ENCODE peak calls at places on chromosomes 2 and 18, in seven cellular contexts. One of them, this sample, is unnamed.
A peak's percentile ranks its signal among the peaks of the same experiment; 100 is the strongest.

GRCh38 chr2:136023416-136023815 is 38.0 kb upstream of the DARS1 start:
- DNase-seq in GM19239: no peak
- DNase-seq in hepatocyte: no peak
- DNase-seq in IMR-90: no peak
- DNase-seq in LoVo: no peak
- DNase-seq in activated CD4-positive, alpha-beta T cell treated with anti-CD3 and anti-CD28 coated beads for 1 hour: no peak
- DNase-seq in GM04503: no peak
- DNase-seq in this sample: no peak

GRCh38 chr2:58796239-58796638 is 555.1 kb upstream of the FANCL start:
- DNase-seq in GM19239: no peak
- DNase-seq in hepatocyte: no peak
- DNase-seq in IMR-90: no peak
- DNase-seq in LoVo: no peak
- DNase-seq in activated CD4-positive, alpha-beta T cell treated with anti-CD3 and anti-CD28 coated beads for 1 hour: no peak
- DNase-seq in GM04503: no peak
- DNase-seq in this sample: no peak

GRCh38 chr2:145957929-145958328 is 1438.0 kb upstream of the ZEB2 start:
- DNase-seq in GM19239: no peak
- DNase-seq in hepatocyte: no peak
- DNase-seq in IMR-90: no peak
- DNase-seq in LoVo: peak; percentile 37
- DNase-seq in activated CD4-positive, alpha-beta T cell treated with anti-CD3 and anti-CD28 coated beads for 1 hour: no peak
- DNase-seq in GM04503: no peak
- DNase-seq in this sample: peak; percentile 3

GRCh38 chr2:72457801-72458516 is 310.3 kb upstream of the CYP26B1 start:
- DNase-seq in GM19239: no peak
- DNase-seq in hepatocyte: no peak
- DNase-seq in IMR-90: peak; percentile 54
- DNase-seq in LoVo: no peak
- DNase-seq in activated CD4-positive, alpha-beta T cell treated with anti-CD3 and anti-CD28 coated beads for 1 hour: no peak
- DNase-seq in GM04503: peak; percentile 61
- DNase-seq in this sample: peak; percentile 40

GRCh38 chr2:227460079-227460485 is 11.9 kb upstream of the AGFG1 start:
- DNase-seq in GM19239: no peak
- DNase-seq in hepatocyte: no peak
- DNase-seq in IMR-90: peak; percentile 65
- DNase-seq in LoVo: peak; percentile 25
- DNase-seq in activated CD4-positive, alpha-beta T cell treated with anti-CD3 and anti-CD28 coated beads for 1 hour: peak; percentile 38
- DNase-seq in GM04503: peak; percentile 49
- DNase-seq in this sample: peak; percentile 84

GRCh38 chr18:13381907-13382682 is 163.5 kb downstream of the LDLRAD4 start:
- DNase-seq in GM19239: peak; percentile 79
- DNase-seq in hepatocyte: no peak
- DNase-seq in IMR-90: peak; percentile 21
- DNase-seq in LoVo: no peak
- DNase-seq in activated CD4-positive, alpha-beta T cell treated with anti-CD3 and anti-CD28 coated beads for 1 hour: no peak
- DNase-seq in GM04503: peak; percentile 51
- DNase-seq in this sample: peak; percentile 76

GRCh38 chr2:26770986-26771586 is 7.0 kb downstream of the SLC35F6 start:
- DNase-seq in GM19239: no peak
- DNase-seq in hepatocyte: peak; percentile 56
- DNase-seq in IMR-90: peak; percentile 90
- DNase-seq in LoVo: peak; percentile 42
- DNase-seq in activated CD4-positive, alpha-beta T cell treated with anti-CD3 and anti-CD28 coated beads for 1 hour: no peak
- DNase-seq in GM04503: peak; percentile 54
- DNase-seq in this sample: peak; percentile 90

GRCh38 chr2:207264310-207264709 is 98.6 kb upstream of the KLF7 start:
- DNase-seq in GM19239: no peak
- DNase-seq in hepatocyte: no peak
- DNase-seq in IMR-90: no peak
- DNase-seq in LoVo: no peak
- DNase-seq in activated CD4-positive, alpha-beta T cell treated with anti-CD3 and anti-CD28 coated beads for 1 hour: no peak
- DNase-seq in GM04503: no peak
- DNase-seq in this sample: no peak

GRCh38 chr2:203811491-203812221 is 55.9 kb upstream of the CTLA4 start:
- DNase-seq in GM19239: no peak
- DNase-seq in hepatocyte: peak; percentile 61
- DNase-seq in IMR-90: peak; percentile 92
- DNase-seq in LoVo: peak; percentile 94
- DNase-seq in activated CD4-positive, alpha-beta T cell treated with anti-CD3 and anti-CD28 coated beads for 1 hour: peak; percentile 48
- DNase-seq in GM04503: peak; percentile 86
- DNase-seq in this sample: peak; percentile 87

GRCh38 chr2:27123302-27124150 is at the start of gene ABHD1:
- DNase-seq in GM19239: no peak
- DNase-seq in hepatocyte: peak; percentile 59
- DNase-seq in IMR-90: no peak
- DNase-seq in LoVo: peak; percentile 63
- DNase-seq in activated CD4-positive, alpha-beta T cell treated with anti-CD3 and anti-CD28 coated beads for 1 hour: peak; percentile 39
- DNase-seq in GM04503: no peak
- DNase-seq in this sample: no peak

GRCh38 chr2:7860693-7861092 is 821.2 kb upstream of the ID2 start:
- DNase-seq in GM19239: no peak
- DNase-seq in hepatocyte: no peak
- DNase-seq in IMR-90: peak; percentile 41
- DNase-seq in LoVo: no peak
- DNase-seq in activated CD4-positive, alpha-beta T cell treated with anti-CD3 and anti-CD28 coated beads for 1 hour: no peak
- DNase-seq in GM04503: no peak
- DNase-seq in this sample: no peak

GRCh38 chr18:75160315-75160714 is 48.6 kb downstream of the PTGR3 start:
- DNase-seq in GM19239: no peak
- DNase-seq in hepatocyte: no peak
- DNase-seq in IMR-90: no peak
- DNase-seq in LoVo: no peak
- DNase-seq in activated CD4-positive, alpha-beta T cell treated with anti-CD3 and anti-CD28 coated beads for 1 hour: no peak
- DNase-seq in GM04503: no peak
- DNase-seq in this sample: no peak

GRCh38 chr2:189874571-189875320 is 90.5 kb downstream of the PMS1 start:
- DNase-seq in GM19239: no peak
- DNase-seq in hepatocyte: no peak
- DNase-seq in IMR-90: no peak
- DNase-seq in LoVo: no peak
- DNase-seq in activated CD4-positive, alpha-beta T cell treated with anti-CD3 and anti-CD28 coated beads for 1 hour: no peak
- DNase-seq in GM04503: no peak
- DNase-seq in this sample: no peak

GRCh38 chr2:23269747-23270146 is 115.2 kb upstream of the KLHL29 start:
- DNase-seq in GM19239: no peak
- DNase-seq in hepatocyte: no peak
- DNase-seq in IMR-90: no peak
- DNase-seq in LoVo: no peak
- DNase-seq in activated CD4-positive, alpha-beta T cell treated with anti-CD3 and anti-CD28 coated beads for 1 hour: no peak
- DNase-seq in GM04503: no peak
- DNase-seq in this sample: no peak

GRCh38 chr18:9568186-9568585 is 46.2 kb downstream of the PPP4R1 start:
- DNase-seq in GM19239: no peak
- DNase-seq in hepatocyte: no peak
- DNase-seq in IMR-90: no peak
- DNase-seq in LoVo: no peak
- DNase-seq in activated CD4-positive, alpha-beta T cell treated with anti-CD3 and anti-CD28 coated beads for 1 hour: no peak
- DNase-seq in GM04503: no peak
- DNase-seq in this sample: no peak

GRCh38 chr2:28528206-28528605 is 32.3 kb downstream of the PLB1 start:
- DNase-seq in GM19239: no peak
- DNase-seq in hepatocyte: no peak
- DNase-seq in IMR-90: no peak
- DNase-seq in LoVo: no peak
- DNase-seq in activated CD4-positive, alpha-beta T cell treated with anti-CD3 and anti-CD28 coated beads for 1 hour: no peak
- DNase-seq in GM04503: no peak
- DNase-seq in this sample: no peak

GRCh38 chr2:129711816-129712420 is 267.5 kb upstream of the RAB6C start:
- DNase-seq in GM19239: no peak
- DNase-seq in hepatocyte: no peak
- DNase-seq in IMR-90: no peak
- DNase-seq in LoVo: no peak
- DNase-seq in activated CD4-positive, alpha-beta T cell treated with anti-CD3 and anti-CD28 coated beads for 1 hour: no peak
- DNase-seq in GM04503: no peak
- DNase-seq in this sample: no peak

GRCh38 chr2:195608768-195609454 is 48.1 kb upstream of the SLC39A10 start:
- DNase-seq in GM19239: no peak
- DNase-seq in hepatocyte: no peak
- DNase-seq in IMR-90: no peak
- DNase-seq in LoVo: no peak
- DNase-seq in activated CD4-positive, alpha-beta T cell treated with anti-CD3 and anti-CD28 coated beads for 1 hour: no peak
- DNase-seq in GM04503: no peak
- DNase-seq in this sample: no peak

GRCh38 chr2:230202430-230203109 is 17.2 kb downstream of the SP110 start:
- DNase-seq in GM19239: no peak
- DNase-seq in hepatocyte: no peak
- DNase-seq in IMR-90: no peak
- DNase-seq in LoVo: no peak
- DNase-seq in activated CD4-positive, alpha-beta T cell treated with anti-CD3 and anti-CD28 coated beads for 1 hour: no peak
- DNase-seq in GM04503: no peak
- DNase-seq in this sample: no peak

GRCh38 chr2:25618676-25619075 is 54.7 kb downstream of the DTNB start:
- DNase-seq in GM19239: no peak
- DNase-seq in hepatocyte: peak; percentile 40
- DNase-seq in IMR-90: peak; percentile 78
- DNase-seq in LoVo: peak; percentile 80
- DNase-seq in activated CD4-positive, alpha-beta T cell treated with anti-CD3 and anti-CD28 coated beads for 1 hour: no peak
- DNase-seq in GM04503: peak; percentile 37
- DNase-seq in this sample: peak; percentile 65

GRCh38 chr2:233240897-233241296 is 10.6 kb upstream of the ATG16L1 start:
- DNase-seq in GM19239: peak; percentile 36
- DNase-seq in hepatocyte: no peak
- DNase-seq in IMR-90: no peak
- DNase-seq in LoVo: no peak
- DNase-seq in activated CD4-positive, alpha-beta T cell treated with anti-CD3 and anti-CD28 coated beads for 1 hour: no peak
- DNase-seq in GM04503: no peak
- DNase-seq in this sample: no peak

GRCh38 chr2:40371525-40372277 is 80.2 kb downstream of the SLC8A1 start:
- DNase-seq in GM19239: no peak
- DNase-seq in hepatocyte: peak; percentile 41
- DNase-seq in IMR-90: peak; percentile 90
- DNase-seq in LoVo: no peak
- DNase-seq in activated CD4-positive, alpha-beta T cell treated with anti-CD3 and anti-CD28 coated beads for 1 hour: no peak
- DNase-seq in GM04503: peak; percentile 69
- DNase-seq in this sample: peak; percentile 71

GRCh38 chr2:209817818-209818420 is 46.3 kb downstream of the UNC80 start:
- DNase-seq in GM19239: no peak
- DNase-seq in hepatocyte: no peak
- DNase-seq in IMR-90: no peak
- DNase-seq in LoVo: no peak
- DNase-seq in activated CD4-positive, alpha-beta T cell treated with anti-CD3 and anti-CD28 coated beads for 1 hour: no peak
- DNase-seq in GM04503: no peak
- DNase-seq in this sample: no peak

GRCh38 chr2:55119711-55120487 is 69.6 kb upstream of the RTN4 start:
- DNase-seq in GM19239: no peak
- DNase-seq in hepatocyte: no peak
- DNase-seq in IMR-90: no peak
- DNase-seq in LoVo: no peak
- DNase-seq in activated CD4-positive, alpha-beta T cell treated with anti-CD3 and anti-CD28 coated beads for 1 hour: no peak
- DNase-seq in GM04503: peak; percentile 55
- DNase-seq in this sample: no peak

GRCh38 chr2:39068757-39069515 is 51.9 kb downstream of the SOS1 start:
- DNase-seq in GM19239: no peak
- DNase-seq in hepatocyte: no peak
- DNase-seq in IMR-90: peak; percentile 26
- DNase-seq in LoVo: no peak
- DNase-seq in activated CD4-positive, alpha-beta T cell treated with anti-CD3 and anti-CD28 coated beads for 1 hour: no peak
- DNase-seq in GM04503: no peak
- DNase-seq in this sample: peak; percentile 3

GRCh38 chr18:31648966-31649429 is 35.4 kb downstream of the B4GALT6 start:
- DNase-seq in GM19239: no peak
- DNase-seq in hepatocyte: peak; percentile 77
- DNase-seq in IMR-90: peak; percentile 15
- DNase-seq in LoVo: peak; percentile 58
- DNase-seq in activated CD4-positive, alpha-beta T cell treated with anti-CD3 and anti-CD28 coated beads for 1 hour: no peak
- DNase-seq in GM04503: peak; percentile 56
- DNase-seq in this sample: peak; percentile 65

GRCh38 chr2:234142530-234142929 is 92.0 kb downstream of the SPP2 start:
- DNase-seq in GM19239: no peak
- DNase-seq in hepatocyte: no peak
- DNase-seq in IMR-90: peak; percentile 42
- DNase-seq in LoVo: peak; percentile 16
- DNase-seq in activated CD4-positive, alpha-beta T cell treated with anti-CD3 and anti-CD28 coated beads for 1 hour: no peak
- DNase-seq in GM04503: no peak
- DNase-seq in this sample: no peak

GRCh38 chr18:30455741-30456140 is 586.8 kb downstream of the DSC3 start:
- DNase-seq in GM19239: no peak
- DNase-seq in hepatocyte: no peak
- DNase-seq in IMR-90: no peak
- DNase-seq in LoVo: no peak
- DNase-seq in activated CD4-positive, alpha-beta T cell treated with anti-CD3 and anti-CD28 coated beads for 1 hour: no peak
- DNase-seq in GM04503: no peak
- DNase-seq in this sample: no peak

GRCh38 chr2:168601739-168602138 is 145.7 kb downstream of the CERS6 start:
- DNase-seq in GM19239: no peak
- DNase-seq in hepatocyte: no peak
- DNase-seq in IMR-90: no peak
- DNase-seq in LoVo: no peak
- DNase-seq in activated CD4-positive, alpha-beta T cell treated with anti-CD3 and anti-CD28 coated beads for 1 hour: no peak
- DNase-seq in GM04503: no peak
- DNase-seq in this sample: no peak

GRCh38 chr2:44766220-44766619 is 175.3 kb upstream of the SIX3 start:
- DNase-seq in GM19239: no peak
- DNase-seq in hepatocyte: no peak
- DNase-seq in IMR-90: no peak
- DNase-seq in LoVo: no peak
- DNase-seq in activated CD4-positive, alpha-beta T cell treated with anti-CD3 and anti-CD28 coated beads for 1 hour: no peak
- DNase-seq in GM04503: no peak
- DNase-seq in this sample: peak; percentile 13

GRCh38 chr2:174768557-174768956 is 4.3 kb upstream of the CHRNA1 start:
- DNase-seq in GM19239: no peak
- DNase-seq in hepatocyte: no peak
- DNase-seq in IMR-90: no peak
- DNase-seq in LoVo: no peak
- DNase-seq in activated CD4-positive, alpha-beta T cell treated with anti-CD3 and anti-CD28 coated beads for 1 hour: no peak
- DNase-seq in GM04503: no peak
- DNase-seq in this sample: no peak

GRCh38 chr2:111209045-111209514 is 88.4 kb downstream of the BCL2L11 start:
- DNase-seq in GM19239: no peak
- DNase-seq in hepatocyte: no peak
- DNase-seq in IMR-90: peak; percentile 93
- DNase-seq in LoVo: no peak
- DNase-seq in activated CD4-positive, alpha-beta T cell treated with anti-CD3 and anti-CD28 coated beads for 1 hour: no peak
- DNase-seq in GM04503: peak; percentile 8
- DNase-seq in this sample: peak; percentile 50

GRCh38 chr2:169294001-169294675 is 68.2 kb downstream of the LRP2 start:
- DNase-seq in GM19239: no peak
- DNase-seq in hepatocyte: no peak
- DNase-seq in IMR-90: no peak
- DNase-seq in LoVo: no peak
- DNase-seq in activated CD4-positive, alpha-beta T cell treated with anti-CD3 and anti-CD28 coated beads for 1 hour: no peak
- DNase-seq in GM04503: no peak
- DNase-seq in this sample: no peak

This sample was measured in fibroblast of pulmonary artery.